ENCODE peak calls at places on chromosomes 12 and 14, in five cellular contexts. E is keratinocyte, C is mammary epithelial cell, H is PC-3, G is fibroblast of lung. O is an unnamed sample.

GRCh38 chr12:91732086-91732485 is 413.6 kb downstream of the BTG1 start:
- DNase-seq in E (no peak), C (peak; percentile 75), H (peak; percentile 37), G (peak; percentile 68), O (peak; percentile 49)

GRCh38 chr12:68106160-68106559 is 53.4 kb downstream of the IFNG start:
- DNase-seq in E (no peak), C (peak; percentile 80), H (peak; percentile 4), G (peak; percentile 7), O (peak; percentile 33)

GRCh38 chr14:67571991-67572323 is 28.1 kb downstream of the PIGH start:
- DNase-seq in E (no peak), C (no peak), H (no peak), G (no peak), O (no peak)

GRCh38 chr12:56087220-56087619 is 7.3 kb downstream of the ERBB3 start:
- DNase-seq in E (no peak), C (no peak), H (peak; percentile 11), G (no peak), O (peak; percentile 27)

GRCh38 chr12:67155863-67156262 is 113.3 kb upstream of the CAND1 start:
- DNase-seq in E (no peak), C (peak; percentile 77), H (peak; percentile 53), G (no peak), O (peak; percentile 51)

GRCh38 chr14:20469890-20470858 is 968 bp downstream of the PNP start:
- DNase-seq in E (no peak), C (peak; percentile 86), H (peak; percentile 90), G (peak; percentile 55), O (peak; percentile 91)

GRCh38 chr14:35277179-35277578 is 15.0 kb upstream of the PSMA6 start:
- DNase-seq in E (no peak), C (peak; percentile 19), H (peak; percentile 10), G (no peak), O (no peak)

GRCh38 chr12:131755305-131756113 is 44.6 kb downstream of the SFSWAP start:
- DNase-seq in E (no peak), C (no peak), H (peak; percentile 61), G (peak; percentile 31), O (peak; percentile 39)

GRCh38 chr12:62714409-62715075 is 220.4 kb downstream of the PPM1H start:
- DNase-seq in E (no peak), C (no peak), H (no peak), G (no peak), O (no peak)

GRCh38 chr14:103108749-103109207 is 14.3 kb downstream of the EXOC3L4 start:
- DNase-seq in E (no peak), C (no peak), H (no peak), G (peak; percentile 52), O (peak; percentile 37)

GRCh38 chr12:112167031-112167461 is 41.7 kb downstream of the TRAFD1 start:
- DNase-seq in E (no peak), C (no peak), H (no peak), G (no peak), O (no peak)

GRCh38 chr12:50353869-50354593 is 42.4 kb downstream of the FAM186A start:
- DNase-seq in E (no peak), C (no peak), H (no peak), G (peak; percentile 57), O (no peak)

GRCh38 chr12:121205491-121205890 is 4.4 kb upstream of the P2RX4 start:
- DNase-seq in E (no peak), C (no peak), H (no peak), G (no peak), O (no peak)

GRCh38 chr14:104724407-104724980 is 465 bp downstream of the ADSS1 start:
- DNase-seq in E (no peak), C (no peak), H (no peak), G (no peak), O (peak; percentile 43)

GRCh38 chr14:20683125-20683895 is 1.1 kb upstream of the RNASE4 start:
- DNase-seq in E (peak; percentile 85), C (peak; percentile 87), H (peak; percentile 95), G (peak; percentile 96), O (peak; percentile 89)

GRCh38 chr14:91225025-91225424 is 19.5 kb downstream of the GPR68 start:
- DNase-seq in E (no peak), C (peak; percentile 30), H (peak; percentile 37), G (no peak), O (peak; percentile 59)

GRCh38 chr12:91181053-91181452 is 1.6 kb downstream of the DCN start:
- DNase-seq in E (no peak), C (no peak), H (no peak), G (peak; percentile 72), O (peak; percentile 18)

GRCh38 chr12:9104767-9105423 is 10.8 kb downstream of the A2M start:
- DNase-seq in E (no peak), C (no peak), H (no peak), G (no peak), O (no peak)

GRCh38 chr12:53480425-53481107 is 18.7 kb downstream of the MAP3K12 start:
- DNase-seq in E (no peak), C (no peak), H (no peak), G (no peak), O (no peak)

DNA sequence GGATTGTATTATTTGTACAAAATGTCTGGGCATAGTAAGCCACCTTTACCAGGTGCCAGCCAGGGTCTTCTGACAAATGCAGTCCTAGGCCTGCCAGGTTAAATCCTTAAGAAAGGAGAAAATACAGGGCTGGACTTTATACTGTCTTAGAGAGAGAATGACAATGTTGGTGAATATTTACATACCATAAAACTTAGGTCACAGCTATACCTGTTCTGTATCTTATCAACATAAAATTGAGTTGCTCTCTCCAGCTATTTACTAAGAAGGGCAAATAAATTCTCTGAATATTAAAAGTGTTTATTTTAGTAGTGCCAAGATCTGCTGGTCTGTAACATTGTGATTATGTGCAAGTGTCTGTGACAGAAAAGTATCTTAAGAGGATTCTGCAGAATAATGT is 971.1 kb downstream of the AACS start:
- DNase-seq in E (no peak), C (no peak), H (no peak), G (no peak), O (no peak)
- TF ChIP-seq EZH2 in E (no peak), C (no peak), H (no peak), G (no peak), O (no peak)

DNA sequence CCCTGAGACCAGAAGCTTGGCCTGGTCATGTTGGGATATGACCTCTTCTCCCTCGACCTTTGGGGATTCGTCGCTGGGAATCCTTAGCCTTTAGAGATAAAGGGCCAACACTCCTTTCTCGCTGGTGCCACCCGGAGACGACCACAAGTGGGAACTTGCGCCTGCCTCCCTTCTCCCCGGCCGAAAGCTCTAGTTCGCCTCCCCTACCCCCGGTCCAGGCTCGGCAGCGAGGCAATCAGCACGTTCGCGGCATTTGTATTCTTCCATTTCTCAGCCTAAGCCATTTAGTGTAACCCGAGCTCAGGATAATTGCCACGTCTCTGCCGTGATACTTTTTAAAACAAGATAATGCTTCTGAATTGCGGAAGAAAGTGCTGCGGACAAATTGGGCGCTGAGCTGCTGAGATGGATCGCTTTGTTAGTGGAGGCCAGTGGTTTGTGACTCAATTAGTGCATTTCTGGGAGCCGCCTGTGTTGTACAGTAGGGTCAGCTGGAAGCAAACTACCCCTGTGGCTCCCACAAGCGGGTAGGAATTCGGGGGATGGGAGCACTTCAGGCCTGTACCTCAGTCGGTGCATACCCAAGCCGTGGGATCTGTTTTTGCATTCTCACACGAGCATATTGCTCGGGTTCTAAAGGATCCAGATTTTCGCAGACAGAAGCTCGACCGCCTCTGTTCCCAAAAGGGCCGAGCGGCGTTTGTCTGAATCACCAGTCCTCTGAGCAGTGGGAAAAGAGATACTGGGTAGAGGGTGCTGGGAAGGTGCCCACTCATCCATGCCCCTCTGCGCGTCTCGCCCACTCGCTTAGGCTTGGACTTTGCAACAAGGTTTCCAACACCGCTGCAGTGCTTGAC is 6.8 kb upstream of the SIX1 start:
- DNase-seq in E (no peak), C (no peak), H (no peak), G (no peak), O (no peak)
- TF ChIP-seq EZH2 in E (peak; percentile 55), C (peak; percentile 16), H (no peak), G (no peak), O (no peak)

DNA sequence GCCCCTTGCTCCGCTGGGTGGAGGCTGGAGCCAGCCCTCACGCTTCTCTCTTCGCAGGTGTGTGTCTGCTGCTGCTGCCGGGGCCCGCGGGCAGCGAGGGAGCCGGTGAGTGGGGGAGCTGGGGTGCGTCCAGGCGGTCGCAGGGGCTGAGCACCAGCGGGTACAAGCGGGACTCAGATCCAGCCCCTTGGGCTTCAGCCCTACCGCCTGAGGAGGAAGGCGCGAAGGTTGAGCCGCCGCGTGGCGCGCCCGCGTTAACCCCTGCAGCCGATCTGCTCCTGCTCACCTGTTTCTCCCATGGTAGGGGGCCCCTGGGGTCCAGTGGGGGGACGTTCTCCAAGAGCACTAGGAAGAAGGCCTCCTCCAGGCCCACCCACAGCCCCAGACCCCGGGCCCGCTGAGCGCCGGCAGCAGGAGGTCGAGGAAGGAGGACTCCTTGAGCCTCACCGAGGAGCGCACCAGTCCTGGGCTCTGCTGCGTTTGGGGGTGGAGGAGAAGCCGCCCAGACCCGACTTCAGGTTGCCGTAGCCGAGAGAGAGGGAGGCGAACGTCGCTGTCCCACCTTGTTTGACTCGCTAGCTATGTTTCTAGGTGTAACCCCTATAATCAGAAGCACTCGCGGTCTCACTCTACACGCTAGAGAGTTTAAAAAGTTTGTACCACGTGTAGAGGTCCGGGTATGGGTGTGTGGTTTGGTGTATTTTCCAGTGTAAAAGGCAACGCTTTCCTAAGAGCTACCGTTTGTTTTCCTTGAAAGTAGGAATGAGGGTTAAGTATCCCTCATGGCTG is 834 bp downstream of the COCH start:
- DNase-seq in E (no peak), C (no peak), H (no peak), G (no peak), O (peak; percentile 10)
- TF ChIP-seq EZH2 in E (peak; percentile 94), C (no peak), H (no peak), G (peak; percentile 85), O (peak; percentile 70)

GRCh38 chr14:70891741-70892140 is 15.5 kb upstream of the PCNX1 start:
- DNase-seq in E (no peak), C (no peak), H (no peak), G (no peak), O (no peak)
- TF ChIP-seq EZH2 in E (no peak), C (no peak), H (no peak), G (no peak), O (no peak)

DNA sequence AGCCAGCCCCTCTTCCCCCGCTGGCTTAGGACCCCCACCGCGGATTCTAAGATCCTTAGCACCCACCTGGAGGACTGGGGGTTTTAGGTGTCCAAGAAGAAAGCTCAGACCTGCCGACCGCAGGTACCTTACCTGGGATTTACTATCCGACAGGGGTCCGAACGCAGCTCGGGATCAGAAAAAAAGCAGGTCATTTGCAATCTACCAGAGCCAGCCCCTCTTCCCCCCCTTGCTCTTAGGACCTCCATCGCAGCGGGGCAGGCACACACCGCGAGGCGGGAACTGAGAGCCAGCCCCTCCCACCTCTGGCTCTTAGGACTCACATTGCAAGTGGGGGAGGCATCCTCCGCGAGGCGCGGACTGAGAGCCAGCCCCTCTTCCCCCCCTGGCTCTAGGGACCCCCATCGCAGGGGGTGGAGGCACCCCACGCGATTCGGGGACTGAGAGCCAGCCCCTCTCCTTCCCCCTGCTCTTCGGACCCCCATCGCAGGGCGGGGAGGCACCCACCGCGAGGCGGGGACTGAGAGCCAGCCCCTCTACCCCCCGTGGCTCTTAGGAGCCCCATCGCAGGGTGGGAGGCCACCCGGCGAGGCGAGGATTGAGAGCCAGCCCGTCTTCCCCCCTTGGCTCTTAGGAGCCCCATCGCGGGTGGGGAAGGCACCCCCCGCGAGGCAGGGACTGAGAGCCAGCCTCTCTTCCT is 45.3 kb downstream of the DDX11 start:
- DNase-seq in E (no peak), C (no peak), H (no peak), G (peak; percentile 10), O (no peak)
- TF ChIP-seq EZH2 in E (peak; percentile 71), C (peak; percentile 84), H (no peak), G (peak; percentile 80), O (peak; percentile 54)

O was measured in GM23248.